ENCODE peak calls at places on chromosomes 16 and 17, in four cellular contexts. One of them, this sample, is unnamed.

GRCh38 chr17:302300-302698 is 50.3 kb downstream of the RPH3AL start:
- DNase-seq in tibial artery: no peak
- DNase-seq in CD4-positive, alpha-beta memory T cell: no peak
- DNase-seq in left lung: no peak
- DNase-seq in this sample: no peak

GRCh38 chr17:35210741-35211140 is 16.5 kb upstream of the SLC35G3 start:
- DNase-seq in tibial artery: no peak
- DNase-seq in CD4-positive, alpha-beta memory T cell: peak
- DNase-seq in left lung: no peak
- DNase-seq in this sample: no peak

GRCh38 chr17:66775262-66775661 is 59.7 kb upstream of the CACNG5 start:
- DNase-seq in tibial artery: no peak
- DNase-seq in CD4-positive, alpha-beta memory T cell: no peak
- DNase-seq in left lung: no peak
- DNase-seq in this sample: no peak

GRCh38 chr16:17312100-17312732 is 158.5 kb downstream of the XYLT1 start:
- DNase-seq in tibial artery: no peak
- DNase-seq in CD4-positive, alpha-beta memory T cell: no peak
- DNase-seq in left lung: no peak
- DNase-seq in this sample: no peak

GRCh38 chr17:8448310-8448709 is 12.6 kb downstream of the NDEL1 start:
- DNase-seq in tibial artery: no peak
- DNase-seq in CD4-positive, alpha-beta memory T cell: no peak
- DNase-seq in left lung: no peak
- DNase-seq in this sample: no peak

GRCh38 chr17:51036084-51036483 is 84.6 kb downstream of the SPAG9 start:
- DNase-seq in tibial artery: no peak
- DNase-seq in CD4-positive, alpha-beta memory T cell: no peak
- DNase-seq in left lung: no peak
- DNase-seq in this sample: no peak

GRCh38 chr17:9862949-9863348 is 37.2 kb downstream of the GLP2R start:
- DNase-seq in tibial artery: no peak
- DNase-seq in CD4-positive, alpha-beta memory T cell: no peak
- DNase-seq in left lung: no peak
- DNase-seq in this sample: no peak

GRCh38 chr17:76414334-76415295 is 30.2 kb downstream of the SPHK1 start:
- DNase-seq in tibial artery: peak
- DNase-seq in CD4-positive, alpha-beta memory T cell: no peak
- DNase-seq in left lung: no peak
- DNase-seq in this sample: peak

GRCh38 chr17:6163632-6164319 is 93.6 kb downstream of the WSCD1 start:
- DNase-seq in tibial artery: no peak
- DNase-seq in CD4-positive, alpha-beta memory T cell: no peak
- DNase-seq in left lung: no peak
- DNase-seq in this sample: no peak

GRCh38 chr16:57519796-57520360 is 16.5 kb downstream of the CCDC102A start:
- DNase-seq in tibial artery: peak
- DNase-seq in CD4-positive, alpha-beta memory T cell: peak
- DNase-seq in left lung: peak
- DNase-seq in this sample: peak

GRCh38 chr17:45296003-45296832 is 20.6 kb downstream of the MAP3K14 start:
- DNase-seq in tibial artery: no peak
- DNase-seq in CD4-positive, alpha-beta memory T cell: no peak
- DNase-seq in left lung: no peak
- DNase-seq in this sample: no peak

GRCh38 chr16:5605404-5605803 is 507.8 kb upstream of the EEF2KMT start:
- DNase-seq in tibial artery: no peak
- DNase-seq in CD4-positive, alpha-beta memory T cell: no peak
- DNase-seq in left lung: no peak
- DNase-seq in this sample: no peak

GRCh38 chr17:50905460-50905803 is 39.3 kb upstream of the TOB1 start:
- DNase-seq in tibial artery: no peak
- DNase-seq in CD4-positive, alpha-beta memory T cell: no peak
- DNase-seq in left lung: no peak
- DNase-seq in this sample: no peak

GRCh38 chr16:80375973-80376372 is 164.8 kb upstream of the DYNLRB2 start:
- DNase-seq in tibial artery: no peak
- DNase-seq in CD4-positive, alpha-beta memory T cell: no peak
- DNase-seq in left lung: no peak
- DNase-seq in this sample: no peak

GRCh38 chr17:7806592-7806991 is 27.4 kb upstream of the KDM6B start:
- DNase-seq in tibial artery: no peak
- DNase-seq in CD4-positive, alpha-beta memory T cell: no peak
- DNase-seq in left lung: no peak
- DNase-seq in this sample: no peak

GRCh38 chr17:35119370-35120185 is at the start of gene RAD51D:
- DNase-seq in tibial artery: peak
- DNase-seq in CD4-positive, alpha-beta memory T cell: peak
- DNase-seq in left lung: peak
- DNase-seq in this sample: peak

DNA sequence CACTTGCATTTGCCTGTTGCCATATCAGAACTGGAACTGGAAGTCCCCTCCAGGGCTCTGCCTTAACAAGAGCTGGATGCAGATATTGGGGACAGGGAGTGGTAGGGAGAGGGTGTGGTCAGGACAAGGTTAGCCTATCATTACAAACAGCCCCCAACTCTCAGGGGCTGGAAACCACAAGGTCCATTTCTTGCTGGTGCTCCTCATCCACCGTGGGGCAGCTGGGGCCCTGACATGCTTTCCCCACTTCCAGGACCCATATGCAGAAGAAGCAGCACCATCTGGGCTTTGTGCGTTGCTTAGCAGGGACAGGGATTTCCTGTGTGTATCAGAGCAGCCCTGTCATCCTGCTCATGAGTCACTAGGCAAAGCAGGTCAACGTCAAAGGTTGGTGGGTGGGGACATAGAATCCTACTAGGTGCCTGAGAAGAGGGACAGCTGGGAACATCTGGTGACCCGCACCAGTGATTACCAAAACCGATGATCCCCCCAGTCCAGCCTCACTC is 26.9 kb downstream of the RGS9 start:
- DNase-seq in tibial artery: no peak
- DNase-seq in CD4-positive, alpha-beta memory T cell: peak
- DNase-seq in left lung: no peak
- DNase-seq in this sample: no peak
- H3K27ac ChIP-seq in tibial artery: no peak
- H3K27ac ChIP-seq in CD4-positive, alpha-beta memory T cell: no peak
- H3K27ac ChIP-seq in left lung: no peak
- H3K27ac ChIP-seq in this sample: no peak

DNA sequence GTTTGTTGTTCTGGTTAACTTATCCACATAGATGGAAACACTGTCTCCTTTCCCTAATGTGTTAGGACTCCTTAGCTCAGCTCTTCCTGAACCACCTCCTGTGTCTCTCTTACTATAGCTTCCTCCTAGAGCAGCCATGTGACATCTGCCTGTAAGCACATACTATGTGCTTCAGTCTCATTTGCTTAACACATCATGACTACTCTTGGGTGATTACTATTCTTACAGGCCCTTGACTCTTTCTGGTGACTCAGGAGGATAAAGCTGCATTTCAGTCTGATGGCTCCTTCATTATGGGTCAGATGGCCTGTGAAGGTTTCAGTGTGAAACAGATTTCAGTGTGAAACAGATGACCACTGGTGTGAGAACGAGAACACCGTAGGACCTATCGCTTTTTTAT is 320 bp upstream of the KRTAP4-2 start:
- DNase-seq in tibial artery: no peak
- DNase-seq in CD4-positive, alpha-beta memory T cell: no peak
- DNase-seq in left lung: no peak
- DNase-seq in this sample: no peak
- H3K27ac ChIP-seq in tibial artery: no peak
- H3K27ac ChIP-seq in CD4-positive, alpha-beta memory T cell: no peak
- H3K27ac ChIP-seq in left lung: no peak
- H3K27ac ChIP-seq in this sample: no peak

GRCh38 chr16:73171901-73172619 is 124.1 kb upstream of the ZFHX3 start:
- DNase-seq in tibial artery: no peak
- DNase-seq in CD4-positive, alpha-beta memory T cell: no peak
- DNase-seq in left lung: no peak
- DNase-seq in this sample: no peak

GRCh38 chr16:73172621-73173312 is 124.8 kb upstream of the ZFHX3 start:
- DNase-seq in tibial artery: peak
- DNase-seq in CD4-positive, alpha-beta memory T cell: no peak
- DNase-seq in left lung: peak
- DNase-seq in this sample: peak

GRCh38 chr16:73170587-73170986 is 122.7 kb upstream of the ZFHX3 start:
- DNase-seq in tibial artery: no peak
- DNase-seq in CD4-positive, alpha-beta memory T cell: no peak
- DNase-seq in left lung: no peak
- DNase-seq in this sample: no peak

GRCh38 chr16:73171380-73171779 is 123.5 kb upstream of the ZFHX3 start:
- DNase-seq in tibial artery: no peak
- DNase-seq in CD4-positive, alpha-beta memory T cell: no peak
- DNase-seq in left lung: no peak
- DNase-seq in this sample: no peak

GRCh38 chr16:73173396-73173795 is 125.5 kb upstream of the ZFHX3 start:
- DNase-seq in tibial artery: peak
- DNase-seq in CD4-positive, alpha-beta memory T cell: no peak
- DNase-seq in left lung: no peak
- DNase-seq in this sample: no peak
- H3K27ac ChIP-seq in tibial artery: peak
- H3K27ac ChIP-seq in CD4-positive, alpha-beta memory T cell: no peak
- H3K27ac ChIP-seq in left lung: no peak
- H3K27ac ChIP-seq in this sample: no peak

DNA sequence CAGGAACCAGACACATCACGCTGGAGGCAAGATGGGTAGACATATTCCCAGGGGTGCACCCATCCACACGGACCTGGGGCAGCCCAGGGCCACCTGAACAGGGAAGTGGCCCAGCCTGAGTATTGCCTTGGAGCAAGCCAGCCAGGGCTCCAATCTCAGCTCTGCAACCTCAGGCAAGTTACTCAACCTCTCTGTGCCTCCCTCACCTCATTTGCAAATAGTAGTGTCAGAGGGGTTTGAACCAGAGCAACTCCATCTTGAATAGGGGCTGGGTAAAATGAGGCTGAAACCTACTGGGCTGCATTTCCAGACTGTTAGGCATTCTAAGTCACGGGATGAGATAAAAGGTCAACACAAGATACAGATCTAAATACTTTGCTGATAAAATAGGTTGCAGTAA is 35.1 kb upstream of the SNN start:
- DNase-seq in tibial artery: no peak
- DNase-seq in CD4-positive, alpha-beta memory T cell: no peak
- DNase-seq in left lung: no peak
- DNase-seq in this sample: no peak
- H3K27ac ChIP-seq in tibial artery: peak
- H3K27ac ChIP-seq in CD4-positive, alpha-beta memory T cell: no peak
- H3K27ac ChIP-seq in left lung: peak
- H3K27ac ChIP-seq in this sample: no peak

GRCh38 chr17:79843475-79843916 is 4.3 kb upstream of the CBX4 start:
- DNase-seq in tibial artery: no peak
- DNase-seq in CD4-positive, alpha-beta memory T cell: peak
- DNase-seq in left lung: no peak
- DNase-seq in this sample: no peak
- H3K27ac ChIP-seq in tibial artery: peak
- H3K27ac ChIP-seq in CD4-positive, alpha-beta memory T cell: no peak
- H3K27ac ChIP-seq in left lung: peak
- H3K27ac ChIP-seq in this sample: no peak

GRCh38 chr17:17208013-17208412 is 1.9 kb upstream of the PLD6 start:
- DNase-seq in tibial artery: no peak
- DNase-seq in CD4-positive, alpha-beta memory T cell: no peak
- DNase-seq in left lung: no peak
- DNase-seq in this sample: no peak
- H3K27ac ChIP-seq in tibial artery: peak
- H3K27ac ChIP-seq in CD4-positive, alpha-beta memory T cell: no peak
- H3K27ac ChIP-seq in left lung: no peak
- H3K27ac ChIP-seq in this sample: no peak

DNA sequence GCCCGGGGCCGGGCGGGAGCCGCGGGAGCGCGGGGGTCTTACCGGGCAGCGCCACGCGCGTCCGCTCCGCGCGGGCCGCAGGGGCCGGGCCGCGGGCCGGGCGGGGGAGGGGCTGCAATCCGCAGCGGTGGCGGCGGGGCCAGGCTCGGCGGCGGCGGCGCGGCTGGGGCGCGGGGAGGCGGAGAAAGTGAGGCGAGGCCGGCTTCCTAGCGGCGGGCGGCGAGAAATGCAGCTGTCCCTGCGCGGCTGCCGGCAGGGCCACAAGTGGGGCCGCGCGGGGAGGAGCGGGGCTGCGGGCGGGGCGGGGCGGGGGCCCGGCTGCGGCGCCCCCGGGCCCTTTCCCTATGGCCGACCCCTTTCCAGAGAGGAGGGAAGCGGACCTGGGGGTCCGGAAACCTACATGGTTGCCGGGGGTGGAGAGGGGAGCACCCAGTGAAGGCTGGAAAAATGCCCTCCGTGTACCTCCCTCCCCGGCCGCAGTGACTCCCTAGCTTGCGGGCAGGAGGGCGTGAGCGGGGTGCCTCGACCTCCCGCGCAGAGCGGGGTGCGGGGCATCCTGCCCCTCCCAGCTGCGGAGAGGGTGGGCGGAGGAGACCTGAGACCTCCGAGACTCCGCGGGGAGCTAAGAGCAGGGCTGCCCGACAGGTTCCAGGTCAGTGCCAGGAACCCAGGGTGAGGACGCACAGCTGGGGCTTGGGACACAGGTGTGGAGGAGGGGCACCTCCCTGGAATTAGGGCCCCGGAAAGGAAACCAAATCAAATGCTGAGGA is at the start of gene CUEDC1:
- DNase-seq in tibial artery: peak
- DNase-seq in CD4-positive, alpha-beta memory T cell: peak
- DNase-seq in left lung: peak
- DNase-seq in this sample: peak
- H3K27ac ChIP-seq in tibial artery: peak
- H3K27ac ChIP-seq in CD4-positive, alpha-beta memory T cell: no peak
- H3K27ac ChIP-seq in left lung: peak
- H3K27ac ChIP-seq in this sample: peak